ENCODE peak calls at places on chromosomes 11 and 22, in six cellular contexts. W, O, K, T, E and S are unnamed samples. For H3K36me3, the result is how much of the 10 kb centered on the place peaks cover.

GRCh38 chr22:46734830-46735453 is 3.1 kb downstream of the CERK start:
- DNase-seq in T (no peak), W (no peak), E (peak), O (no peak), K (no peak), S (no peak)

GRCh38 chr22:43515902-43516301 is 104.1 kb downstream of the MPPED1 start:
- DNase-seq in T (no peak), E (no peak), W (no peak), K (peak), O (peak), S (peak)

GRCh38 chr11:122202161-122202950 is 86.3 kb upstream of the BLID start:
- DNase-seq in K (peak), T (peak), W (peak), E (no peak), O (no peak), S (no peak)

GRCh38 chr11:330307-330693 is 9.6 kb upstream of the IFITM3 start:
- DNase-seq in T (no peak), K (no peak), E (no peak), W (no peak), O (no peak), S (no peak)

GRCh38 chr11:118691926-118692830 is 12.7 kb upstream of the TREH start:
- DNase-seq in K (no peak), E (peak), O (no peak), T (peak), W (no peak), S (no peak)

GRCh38 chr11:32229566-32230240 is 138.8 kb downstream of the RCN1 start:
- DNase-seq in O (no peak), T (no peak), W (no peak), K (no peak), E (no peak), S (no peak)

GRCh38 chr11:10181811-10182210 is 112.2 kb downstream of the SBF2 start:
- DNase-seq in E (no peak), T (peak), O (no peak), K (no peak), W (peak), S (no peak)

GRCh38 chr11:125075900-125076317 is 12.8 kb downstream of the SLC37A2 start:
- DNase-seq in T (no peak), W (no peak), O (peak), E (no peak), K (peak), S (no peak)

GRCh38 chr11:68460741-68461283 is at the start of gene PPP6R3:
- DNase-seq in E (no peak), T (no peak), W (no peak), K (no peak), O (no peak), S (no peak)

GRCh38 chr22:39254789-39255298 is 10.1 kb upstream of the PDGFB start:
- DNase-seq in O (no peak), K (no peak), W (no peak), E (peak), T (no peak), S (no peak)

GRCh38 chr11:28696591-28696990 is 588.4 kb downstream of the METTL15 start:
- DNase-seq in T (no peak), W (no peak), E (no peak), O (no peak), K (no peak), S (no peak)

GRCh38 chr11:103525069-103525468 is 415.8 kb downstream of the DYNC2H1 start:
- DNase-seq in T (no peak), O (no peak), E (no peak), K (no peak), W (no peak), S (no peak)

DNA sequence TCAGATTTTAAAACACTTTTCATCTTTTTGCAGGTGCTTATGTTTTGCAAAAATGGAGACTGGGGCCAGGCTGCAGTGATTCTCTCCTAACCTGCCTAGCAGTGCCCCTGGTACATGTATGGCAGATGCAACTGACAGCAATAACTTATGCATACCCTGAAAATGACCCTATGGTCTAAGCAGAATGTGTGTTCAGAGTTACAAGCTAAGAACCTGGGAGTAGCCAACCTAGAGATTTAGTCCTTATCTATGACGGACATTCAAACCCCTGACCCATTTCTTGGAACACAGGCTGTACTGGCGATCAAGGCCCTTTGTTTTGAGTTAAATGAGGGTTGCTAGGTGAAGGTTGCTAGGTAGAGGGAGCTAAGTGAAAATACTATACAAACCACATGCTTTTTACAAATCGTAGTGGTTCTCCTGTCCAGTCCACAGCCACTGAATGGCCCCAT is 184.9 kb upstream of the SESN3 start:
- DNase-seq in T (no peak), E (no peak), O (peak), K (no peak), W (no peak), S (no peak)
- TF ChIP-seq ZNF274 in T (no peak), E (no peak), O (no peak), K (no peak), W (no peak), S (no peak)

DNA sequence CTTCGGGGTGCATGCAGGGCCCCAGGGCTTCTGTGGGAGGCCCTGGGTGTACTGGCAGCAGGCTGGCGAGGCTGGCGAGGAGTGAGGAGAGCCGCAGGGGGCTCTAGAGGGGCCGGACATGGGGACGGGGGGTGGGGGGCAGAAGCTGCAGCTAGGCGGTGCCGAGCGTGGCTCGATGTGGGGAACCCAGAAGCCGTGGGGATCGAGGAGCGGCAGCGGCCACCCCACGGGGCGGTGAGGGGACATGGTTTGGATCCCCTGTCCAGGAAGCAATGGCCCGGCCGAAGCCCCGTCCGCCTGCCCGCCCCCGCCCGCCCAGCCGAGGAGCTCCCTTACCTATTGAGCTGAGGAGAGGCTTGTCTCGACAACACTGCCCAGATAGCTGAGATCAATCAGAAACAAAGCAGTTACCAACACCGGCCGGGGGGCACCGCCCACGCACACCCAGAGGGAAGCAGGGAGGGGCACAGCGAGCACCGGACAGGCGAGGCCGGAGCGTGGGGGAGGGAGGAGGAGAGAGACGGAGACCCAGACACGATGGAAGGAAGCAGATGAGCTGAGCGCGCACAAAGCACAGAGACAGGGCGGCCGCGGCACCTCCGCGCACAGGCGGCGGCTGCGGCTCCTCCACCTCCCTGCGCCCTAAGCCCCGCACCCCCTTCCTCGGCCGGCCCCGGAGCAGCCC is 38.7 kb downstream of the IGSF9B start:
- DNase-seq in O (no peak), T (no peak), E (no peak), W (no peak), K (peak), S (no peak)
- H3K36me3 ChIP-seq in O (under half), T (under half), E (under half), W (under half), K (under half), S (under half)

GRCh38 chr11:134250675-134251074 is 2.5 kb downstream of the THYN1 start:
- DNase-seq in K (no peak), T (no peak), O (no peak), W (no peak), E (no peak), S (no peak)
- H3K4me3 ChIP-seq in K (no peak), T (no peak), O (no peak), W (no peak), E (no peak), S (no peak)

DNA sequence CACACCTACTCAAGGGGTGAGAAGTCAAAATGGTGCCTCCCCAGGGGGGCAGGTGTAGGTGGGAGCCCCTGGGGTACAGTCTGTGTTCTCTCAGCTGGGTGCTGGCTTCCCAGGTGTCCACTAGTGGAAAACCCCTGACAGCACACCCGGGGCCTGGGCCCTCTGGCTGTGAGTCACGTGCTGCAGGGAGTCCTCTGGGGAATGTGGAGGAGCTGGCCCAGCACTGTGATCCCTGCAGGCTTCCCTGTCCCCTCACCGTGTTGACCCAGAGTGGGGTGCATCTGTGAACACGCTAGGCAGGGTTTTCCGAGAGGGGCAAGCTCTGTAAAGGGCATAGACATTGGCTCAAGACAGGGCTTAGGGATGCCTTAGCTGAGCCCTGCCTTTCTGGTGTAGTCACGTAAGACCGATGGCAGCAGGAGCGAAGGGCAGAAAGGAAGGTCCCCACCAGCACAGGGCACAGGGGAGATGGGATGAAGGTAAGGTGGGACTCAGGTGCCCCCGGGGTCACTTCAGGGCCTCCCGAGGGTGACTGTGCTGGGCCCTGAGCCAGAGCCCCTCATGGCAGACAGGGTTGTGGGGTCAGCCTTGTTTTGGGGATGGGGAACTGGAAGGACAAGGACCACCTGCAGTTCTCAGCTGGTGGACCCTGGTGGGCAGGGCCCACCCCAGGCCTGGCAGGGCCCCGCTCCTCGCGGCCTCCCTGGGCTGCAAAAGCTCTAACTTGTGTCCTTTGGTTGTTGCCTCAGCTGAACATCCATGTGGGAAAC is 14.1 kb downstream of the DERL3 start:
- DNase-seq in E (no peak), T (no peak), K (no peak), W (no peak), O (no peak), S (no peak)
- TF ChIP-seq ZNF274 in E (no peak), T (no peak), K (no peak), W (no peak), O (no peak), S (no peak)